ENCODE peak calls at places on chromosomes 7 and 10, in eight cellular contexts. M is progenitor cell of endocrine pancreas, J is neural crest cell, H is ascending aorta, R is astrocyte, N is RWPE1, W is H9, Z is GM13976. F is an unnamed sample.

GRCh38 chr7:100444311-100445278 is 8.3 kb upstream of the PPP1R35 start:
- DNase-seq in M (no peak), Z (peak), J (no peak), W (peak), H (no peak), R (no peak), N (no peak), F (no peak)

GRCh38 chr7:82317257-82317721 is 126.3 kb downstream of the CACNA2D1 start:
- DNase-seq in R (no peak), J (no peak), Z (no peak), W (no peak), H (no peak), N (no peak), M (no peak), F (no peak)

GRCh38 chr10:129131439-129132122 is 335.5 kb upstream of the MGMT start:
- DNase-seq in H (no peak), M (no peak), N (no peak), J (no peak), Z (no peak), W (no peak), R (no peak), F (no peak)

GRCh38 chr10:79393924-79394610 is 46.8 kb downstream of the PPIF start:
- DNase-seq in H (peak), W (no peak), Z (no peak), J (no peak), R (no peak), N (no peak), M (no peak), F (no peak)

GRCh38 chr10:86785021-86785420 is 28.6 kb downstream of the BMPR1A start:
- DNase-seq in Z (no peak), R (no peak), N (no peak), W (no peak), M (no peak), J (no peak), H (no peak), F (no peak)

GRCh38 chr10:115762029-115762428 is 511.0 kb downstream of the GFRA1 start:
- DNase-seq in Z (no peak), J (no peak), N (no peak), M (no peak), R (peak), W (no peak), H (peak), F (no peak)

GRCh38 chr7:113810108-113810748 is 108.6 kb downstream of the PPP1R3A start:
- DNase-seq in Z (no peak), N (no peak), J (no peak), H (no peak), M (no peak), R (peak), W (no peak), F (no peak)

GRCh38 chr7:34851431-34851830 is 185.9 kb downstream of the DPY19L1 start:
- DNase-seq in W (no peak), H (no peak), Z (no peak), J (no peak), M (no peak), N (no peak), R (no peak), F (no peak)

GRCh38 chr7:120856621-120857352 is 1.2 kb downstream of the TSPAN12 start:
- DNase-seq in H (peak), Z (peak), M (peak), N (no peak), R (peak), J (peak), W (peak), F (no peak)

GRCh38 chr10:3068968-3069737 is 1.8 kb downstream of the PFKP start:
- DNase-seq in H (no peak), W (no peak), Z (peak), J (no peak), R (no peak), N (no peak), M (no peak), F (no peak)

GRCh38 chr7:137755846-137756685 is 90.7 kb downstream of the DGKI start:
- DNase-seq in R (peak), W (no peak), M (no peak), H (no peak), N (no peak), Z (no peak), J (no peak), F (no peak)

GRCh38 chr7:66737667-66738066 is 2.9 kb upstream of the RABGEF1 start:
- DNase-seq in H (no peak), W (no peak), N (no peak), M (no peak), R (no peak), Z (no peak), J (no peak), F (no peak)

GRCh38 chr10:5945561-5946418 is 31.6 kb downstream of the IL15RA start:
- DNase-seq in J (no peak), M (no peak), Z (no peak), N (peak), H (peak), W (no peak), R (peak), F (no peak)

GRCh38 chr10:43125881-43126731 is 12.1 kb upstream of the CSGALNACT2 start:
- DNase-seq in J (no peak), R (no peak), N (no peak), H (peak), W (peak), Z (no peak), M (no peak), F (no peak)

GRCh38 chr10:74738985-74739567 is 87.3 kb upstream of the KAT6B start:
- DNase-seq in M (no peak), Z (peak), H (no peak), N (no peak), J (no peak), W (peak), R (no peak), F (no peak)

GRCh38 chr7:73740771-73741170 is 2.2 kb upstream of the ABHD11 start:
- DNase-seq in N (no peak), R (no peak), W (peak), M (no peak), J (no peak), Z (no peak), H (no peak), F (no peak)

GRCh38 chr10:8543361-8544056 is 489.0 kb downstream of the GATA3 start:
- DNase-seq in Z (no peak), M (no peak), J (no peak), H (no peak), R (no peak), W (no peak), N (no peak), F (no peak)

GRCh38 chr10:971613-972012 is 16.6 kb upstream of the GTPBP4 start:
- DNase-seq in N (no peak), J (no peak), H (no peak), R (no peak), W (no peak), Z (no peak), M (no peak), F (no peak)

GRCh38 chr10:67884313-67884841 is at the start of gene SIRT1:
- DNase-seq in W (peak), N (peak), J (peak), R (peak), H (peak), M (peak), Z (peak), F (peak)

GRCh38 chr10:88245974-88246511 is 337.1 kb downstream of the RNLS start:
- DNase-seq in H (no peak), N (no peak), J (no peak), W (no peak), M (no peak), Z (no peak), R (peak), F (no peak)

GRCh38 chr10:8074881-8075280 is 20.4 kb downstream of the GATA3 start:
- DNase-seq in H (no peak), Z (no peak), R (no peak), N (no peak), J (no peak), M (no peak), W (no peak), F (no peak)

GRCh38 chr7:2261611-2262010 is 19.6 kb downstream of the NUDT1 start:
- DNase-seq in M (no peak), H (no peak), N (no peak), Z (peak), R (no peak), J (no peak), W (no peak), F (no peak)

GRCh38 chr7:11193131-11193867 is 219.6 kb downstream of the PHF14 start:
- DNase-seq in J (no peak), W (peak), Z (no peak), H (no peak), M (no peak), R (peak), N (no peak), F (no peak)

GRCh38 chr10:76150139-76150885 is 718.9 kb downstream of the LRMDA start:
- DNase-seq in M (peak), N (peak), Z (no peak), H (peak), R (peak), W (peak), J (peak), F (no peak)

GRCh38 chr10:129765664-129766550 is 198.2 kb downstream of the EBF3 start:
- DNase-seq in H (peak), M (peak), N (no peak), Z (no peak), R (no peak), J (no peak), W (peak), F (no peak)

GRCh38 chr7:130009848-130010688 is 41.1 kb downstream of the ZC3HC1 start:
- DNase-seq in H (peak), R (peak), W (no peak), M (no peak), Z (peak), N (peak), J (no peak), F (peak)

GRCh38 chr10:80264081-80265056 is 25.1 kb downstream of the MAT1A start:
- DNase-seq in N (no peak), M (no peak), R (no peak), W (no peak), H (no peak), Z (no peak), J (no peak), F (no peak)

GRCh38 chr10:117005454-117006055 is 568 bp upstream of the SHTN1 start:
- DNase-seq in H (no peak), N (peak), J (peak), W (peak), Z (peak), M (peak), R (no peak), F (no peak)

GRCh38 chr7:131581241-131582157 is 25.1 kb upstream of the PODXL start:
- DNase-seq in W (peak), N (no peak), H (no peak), J (no peak), R (no peak), Z (no peak), M (no peak), F (no peak)

GRCh38 chr7:81210092-81211064 is 291.5 kb upstream of the SEMA3C start:
- DNase-seq in N (no peak), W (no peak), H (no peak), J (no peak), R (peak), M (no peak), Z (no peak), F (no peak)

GRCh38 chr7:5425507-5426225 is 2.0 kb upstream of the TNRC18 start:
- DNase-seq in Z (peak), J (peak), H (peak), R (peak), W (peak), N (peak), M (peak), F (no peak)

GRCh38 chr10:15052121-15052520 is 8.4 kb downstream of the OLAH start:
- DNase-seq in Z (no peak), W (no peak), M (no peak), R (no peak), J (no peak), N (no peak), H (no peak), F (no peak)

GRCh38 chr10:95183132-95183450 is 10.9 kb upstream of the ACSM6 start:
- DNase-seq in M (no peak), J (no peak), W (no peak), N (no peak), Z (no peak), H (no peak), R (peak), F (no peak)

GRCh38 chr10:77837248-77837924 is 89.2 kb downstream of the DLG5 start:
- DNase-seq in R (peak), N (peak), H (no peak), W (peak), M (no peak), J (peak), Z (peak), F (no peak)

GRCh38 chr7:39888171-39888853 is 61.7 kb upstream of the CDK13 start:
- DNase-seq in J (no peak), Z (no peak), W (no peak), H (no peak), R (no peak), M (no peak), N (no peak), F (no peak)

DNA sequence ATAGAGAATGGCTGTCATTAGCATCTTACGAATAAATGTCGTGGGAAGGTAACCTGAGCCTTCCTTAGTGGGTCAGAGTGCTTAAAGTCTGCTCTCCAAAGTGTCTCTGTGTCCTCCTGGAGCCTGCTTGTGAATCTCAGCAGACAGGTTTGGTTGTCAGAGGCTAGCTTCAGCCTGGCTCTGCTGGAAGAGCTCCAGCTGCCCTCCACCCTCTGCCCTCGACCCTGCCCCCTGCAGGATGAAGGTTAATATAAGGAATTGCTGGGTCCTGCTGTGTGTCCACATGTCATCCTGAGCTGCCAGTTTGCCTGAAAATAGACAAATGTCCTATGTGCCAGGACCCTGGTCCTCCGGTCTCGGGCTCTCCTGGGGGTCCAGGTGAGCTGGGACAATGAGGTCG is 33.5 kb downstream of the FAM241B start:
- DNase-seq in Z (no peak), H (no peak), N (no peak), J (no peak), M (no peak), W (peak), R (no peak), F (no peak)
- TF ChIP-seq CTCF in Z (no peak), H (no peak), N (no peak), J (peak), M (peak), W (peak), R (no peak), F (no peak)

GRCh38 chr7:26562841-26563240 is 271.2 kb downstream of the SNX10 start:
- DNase-seq in J (no peak), N (no peak), R (no peak), W (no peak), Z (no peak), H (no peak), M (no peak), F (no peak)
- TF ChIP-seq CTCF in J (peak), N (no peak), R (no peak), W (peak), Z (no peak), H (no peak), M (no peak), F (no peak)

DNA sequence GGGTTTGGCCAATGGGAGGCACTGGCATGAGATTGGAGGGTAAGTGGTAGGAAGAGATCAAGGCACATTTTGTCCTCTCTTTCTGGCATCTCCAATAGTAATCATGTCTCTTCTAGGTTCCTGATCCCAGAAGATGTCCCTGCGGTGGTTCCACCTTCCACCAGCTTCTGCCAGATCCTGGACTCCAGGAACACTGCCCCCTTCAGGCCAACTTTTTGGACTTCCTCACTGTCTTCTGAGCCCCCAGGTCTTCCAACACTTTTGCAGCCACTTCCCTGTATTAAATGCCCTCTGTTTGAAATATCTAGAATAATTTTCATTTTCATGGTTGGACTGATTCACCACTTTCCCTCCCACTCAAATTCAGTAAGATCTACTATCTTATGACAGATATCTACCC is 60.9 kb downstream of the BAMBI start:
- DNase-seq in N (no peak), H (no peak), R (no peak), Z (no peak), M (no peak), W (no peak), J (no peak), F (no peak)
- TF ChIP-seq CTCF in N (no peak), H (no peak), R (no peak), Z (no peak), M (peak), W (peak), J (peak), F (no peak)

DNA sequence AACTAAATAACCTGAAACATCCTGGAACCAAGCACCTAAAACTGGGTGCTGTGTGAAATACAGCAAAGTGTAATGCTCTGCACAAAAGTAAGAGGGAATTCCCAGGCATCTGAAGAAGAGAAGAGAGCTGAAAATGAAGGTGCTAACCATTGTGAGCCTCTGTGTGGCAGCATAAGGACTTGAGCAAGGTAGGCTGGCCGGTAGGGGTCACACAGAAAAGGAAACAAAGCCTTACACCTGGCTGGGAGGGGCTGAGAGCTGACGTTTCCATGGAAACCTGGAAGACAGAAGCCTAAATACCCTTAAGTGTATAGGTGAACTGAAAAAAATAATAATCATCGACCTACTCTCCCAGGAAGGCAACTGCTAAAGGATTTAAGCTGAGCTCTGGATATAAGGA is 48.6 kb downstream of the CUL1 start:
- DNase-seq in R (no peak), Z (no peak), J (no peak), M (peak), N (peak), W (peak), H (no peak), F (no peak)
- TF ChIP-seq CTCF in R (no peak), Z (no peak), J (no peak), M (peak), N (no peak), W (peak), H (no peak), F (no peak)

GRCh38 chr7:94374721-94375120 is 20.0 kb upstream of the COL1A2 start:
- DNase-seq in R (no peak), W (no peak), N (no peak), H (no peak), Z (no peak), M (no peak), J (no peak), F (no peak)

GRCh38 chr7:94375167-94375566 is 19.5 kb upstream of the COL1A2 start:
- DNase-seq in Z (no peak), N (no peak), R (peak), M (no peak), H (peak), J (no peak), W (peak), F (no peak)

GRCh38 chr7:94375713-94376112 is 19.0 kb upstream of the COL1A2 start:
- DNase-seq in H (peak), J (no peak), M (no peak), N (no peak), Z (no peak), W (no peak), R (peak), F (no peak)

GRCh38 chr7:94376281-94376680 is 18.4 kb upstream of the COL1A2 start:
- DNase-seq in N (no peak), J (no peak), R (no peak), W (no peak), H (no peak), M (no peak), Z (no peak), F (no peak)

GRCh38 chr7:94374231-94374630 is 20.5 kb upstream of the COL1A2 start:
- DNase-seq in J (no peak), M (no peak), Z (no peak), R (peak), N (no peak), H (peak), W (peak), F (no peak)
- TF ChIP-seq CTCF in J (no peak), M (no peak), Z (no peak), R (no peak), N (no peak), H (no peak), W (no peak), F (no peak)

GRCh38 chr7:142501434-142501833 is 243.6 kb upstream of the PRSS58 start:
- DNase-seq in M (no peak), H (no peak), R (no peak), J (no peak), W (no peak), N (no peak), Z (no peak), F (no peak)
- TF ChIP-seq CTCF in M (no peak), H (no peak), R (no peak), J (no peak), W (no peak), N (no peak), Z (no peak), F (no peak)

DNA sequence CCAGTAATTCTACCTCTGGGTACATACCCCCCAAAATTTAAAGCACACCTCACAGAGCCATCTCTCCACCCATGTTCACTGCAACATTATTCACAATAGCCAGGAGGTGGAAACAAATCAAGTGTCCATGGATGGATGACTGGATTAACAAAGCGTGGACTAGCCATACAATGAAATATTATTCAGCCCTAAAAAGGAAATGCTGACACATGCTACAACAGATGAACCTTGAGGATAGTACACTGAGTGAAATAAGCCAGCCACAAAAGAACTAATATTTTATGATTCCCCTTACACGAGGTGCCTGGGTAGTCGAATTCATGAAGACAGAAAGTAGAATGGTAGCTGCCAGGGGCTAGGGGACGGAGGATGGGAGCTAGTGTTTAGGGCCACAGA is 31.1 kb upstream of the PTPRN2 start:
- DNase-seq in N (no peak), J (no peak), R (no peak), M (no peak), H (no peak), Z (no peak), W (no peak), F (no peak)
- TF ChIP-seq CTCF in N (no peak), J (no peak), R (no peak), M (no peak), H (no peak), Z (no peak), W (no peak), F (no peak)